ENCODE peak calls at places on chromosome 6, in nine cellular contexts. X, B, K, Y, F, R, I, N and A are unnamed samples.

GRCh38 chr6:129709451-129709908 is 497 bp downstream of the ARHGAP18 start:
- DNase-seq in X (no peak), B (no peak), K (no peak), Y (no peak), F (no peak), R (no peak), I (peak), N (no peak), A (no peak)

GRCh38 chr6:15184441-15184861 is 61.4 kb upstream of the JARID2 start:
- DNase-seq in X (no peak), B (no peak), K (no peak), Y (no peak), F (no peak), R (no peak), I (no peak), N (no peak), A (no peak)

GRCh38 chr6:26223213-26223612 is 136.0 kb downstream of the HFE start:
- DNase-seq in X (no peak), B (no peak), K (no peak), Y (no peak), F (no peak), R (no peak), I (no peak), N (no peak), A (no peak)

GRCh38 chr6:132300323-132300949 is 100.8 kb downstream of the MOXD1 start:
- DNase-seq in X (no peak), B (peak), K (peak), Y (peak), F (no peak), R (peak), I (peak), N (no peak), A (no peak)

GRCh38 chr6:36980876-36981619 is 4.9 kb downstream of the MTCH1 start:
- DNase-seq in X (no peak), B (no peak), K (no peak), Y (no peak), F (no peak), R (no peak), I (no peak), N (no peak), A (no peak)

GRCh38 chr6:15260099-15260821 is 14.4 kb downstream of the JARID2 start:
- DNase-seq in X (no peak), B (no peak), K (no peak), Y (no peak), F (no peak), R (no peak), I (no peak), N (no peak), A (no peak)

GRCh38 chr6:128158496-128158895 is 257.6 kb upstream of the THEMIS start:
- DNase-seq in X (no peak), B (no peak), K (no peak), Y (no peak), F (no peak), R (no peak), I (no peak), N (no peak), A (no peak)

GRCh38 chr6:85452441-85452881 is 2.6 kb downstream of the NT5E start:
- DNase-seq in X (no peak), B (no peak), K (no peak), Y (no peak), F (no peak), R (no peak), I (no peak), N (no peak), A (no peak)

GRCh38 chr6:15510121-15510520 is 152.7 kb downstream of the DTNBP1 start:
- DNase-seq in X (no peak), B (no peak), K (no peak), Y (no peak), F (no peak), R (no peak), I (no peak), N (no peak), A (no peak)

GRCh38 chr6:44451803-44452690 is 64.5 kb downstream of the CDC5L start:
- DNase-seq in X (no peak), B (no peak), K (no peak), Y (no peak), F (no peak), R (no peak), I (no peak), N (no peak), A (no peak)

GRCh38 chr6:31122803-31123706 is 2.8 kb upstream of the CDSN start:
- DNase-seq in X (no peak), B (peak), K (peak), Y (peak), F (no peak), R (no peak), I (peak), N (peak), A (peak)

GRCh38 chr6:151018035-151018434 is 152.5 kb downstream of the MTHFD1L start:
- DNase-seq in X (no peak), B (no peak), K (no peak), Y (no peak), F (no peak), R (no peak), I (no peak), N (no peak), A (no peak)

GRCh38 chr6:96760153-96760687 is 77.1 kb downstream of the GPR63 start:
- DNase-seq in X (no peak), B (no peak), K (peak), Y (no peak), F (no peak), R (no peak), I (no peak), N (no peak), A (no peak)

GRCh38 chr6:142058216-142058925 is 74.4 kb upstream of the GJE1 start:
- DNase-seq in X (no peak), B (no peak), K (no peak), Y (no peak), F (no peak), R (no peak), I (no peak), N (no peak), A (no peak)

GRCh38 chr6:110545081-110545872 is 68.9 kb upstream of the SLC22A16 start:
- DNase-seq in X (no peak), B (no peak), K (no peak), Y (no peak), F (no peak), R (no peak), I (no peak), N (no peak), A (no peak)

GRCh38 chr6:23654745-23655144 is 471.3 kb upstream of the NRSN1 start:
- DNase-seq in X (no peak), B (no peak), K (no peak), Y (peak), F (no peak), R (peak), I (no peak), N (no peak), A (no peak)

GRCh38 chr6:7529141-7529540 is 12.3 kb upstream of the DSP start:
- DNase-seq in X (no peak), B (no peak), K (no peak), Y (no peak), F (no peak), R (no peak), I (no peak), N (no peak), A (no peak)

GRCh38 chr6:5562277-5562676 is 301.0 kb downstream of the FARS2 start:
- DNase-seq in X (no peak), B (no peak), K (no peak), Y (no peak), F (no peak), R (no peak), I (no peak), N (no peak), A (no peak)

GRCh38 chr6:26122402-26122792 is 35.2 kb downstream of the HFE start:
- DNase-seq in X (no peak), B (no peak), K (no peak), Y (peak), F (peak), R (peak), I (no peak), N (no peak), A (no peak)

GRCh38 chr6:156851447-156851846 is 74.3 kb downstream of the ARID1B start:
- DNase-seq in X (no peak), B (no peak), K (no peak), Y (no peak), F (no peak), R (no peak), I (no peak), N (no peak), A (no peak)

GRCh38 chr6:21022343-21023107 is 488.3 kb downstream of the CDKAL1 start:
- DNase-seq in X (no peak), B (no peak), K (no peak), Y (peak), F (no peak), R (no peak), I (peak), N (peak), A (no peak)

GRCh38 chr6:143400258-143401059 is 50.0 kb downstream of the ADAT2 start:
- DNase-seq in X (no peak), B (no peak), K (no peak), Y (peak), F (no peak), R (peak), I (peak), N (peak), A (no peak)

GRCh38 chr6:41939091-41939847 is 2.3 kb downstream of the CCND3 start:
- DNase-seq in X (no peak), B (peak), K (no peak), Y (no peak), F (peak), R (peak), I (peak), N (peak), A (peak)

GRCh38 chr6:21971540-21971939 is 325.3 kb downstream of the PRL start:
- DNase-seq in X (no peak), B (peak), K (no peak), Y (no peak), F (no peak), R (no peak), I (no peak), N (no peak), A (no peak)

GRCh38 chr6:27428966-27429365 is 40.4 kb downstream of the ZNF391 start:
- DNase-seq in X (no peak), B (no peak), K (no peak), Y (no peak), F (no peak), R (no peak), I (no peak), N (no peak), A (no peak)

GRCh38 chr6:26307830-26308229 is 57.2 kb upstream of the BTN3A2 start:
- DNase-seq in X (no peak), B (no peak), K (no peak), Y (no peak), F (no peak), R (no peak), I (no peak), N (no peak), A (no peak)

GRCh38 chr6:79538481-79538971 is 1.3 kb upstream of the LCA5 start:
- DNase-seq in X (no peak), B (no peak), K (no peak), Y (no peak), F (no peak), R (no peak), I (no peak), N (no peak), A (no peak)

GRCh38 chr6:148565931-148566663 is 180.7 kb upstream of the UST start:
- DNase-seq in X (peak), B (no peak), K (no peak), Y (no peak), F (no peak), R (no peak), I (peak), N (peak), A (no peak)

GRCh38 chr6:77092971-77093370 is 370.3 kb downstream of the HTR1B start:
- DNase-seq in X (no peak), B (no peak), K (no peak), Y (no peak), F (no peak), R (no peak), I (no peak), N (no peak), A (no peak)

GRCh38 chr6:71466362-71466761 is 177.8 kb downstream of the OGFRL1 start:
- DNase-seq in X (no peak), B (no peak), K (no peak), Y (no peak), F (no peak), R (no peak), I (no peak), N (no peak), A (no peak)

GRCh38 chr6:82773061-82773717 is 292.5 kb downstream of the UBE3D start:
- DNase-seq in X (no peak), B (no peak), K (no peak), Y (no peak), F (no peak), R (no peak), I (no peak), N (no peak), A (no peak)

GRCh38 chr6:139325686-139326085 is 33.9 kb upstream of the TXLNB start:
- DNase-seq in X (no peak), B (no peak), K (no peak), Y (no peak), F (no peak), R (no peak), I (no peak), N (no peak), A (no peak)

GRCh38 chr6:139327038-139327437 is 35.2 kb upstream of the TXLNB start:
- DNase-seq in X (no peak), B (no peak), K (no peak), Y (no peak), F (no peak), R (no peak), I (no peak), N (no peak), A (no peak)

GRCh38 chr6:139325003-139325600 is 33.3 kb upstream of the TXLNB start:
- DNase-seq in X (no peak), B (no peak), K (no peak), Y (no peak), F (no peak), R (no peak), I (no peak), N (no peak), A (no peak)

GRCh38 chr6:139329224-139329623 is 37.4 kb upstream of the TXLNB start:
- DNase-seq in X (no peak), B (no peak), K (no peak), Y (no peak), F (no peak), R (no peak), I (no peak), N (no peak), A (no peak)

DNA sequence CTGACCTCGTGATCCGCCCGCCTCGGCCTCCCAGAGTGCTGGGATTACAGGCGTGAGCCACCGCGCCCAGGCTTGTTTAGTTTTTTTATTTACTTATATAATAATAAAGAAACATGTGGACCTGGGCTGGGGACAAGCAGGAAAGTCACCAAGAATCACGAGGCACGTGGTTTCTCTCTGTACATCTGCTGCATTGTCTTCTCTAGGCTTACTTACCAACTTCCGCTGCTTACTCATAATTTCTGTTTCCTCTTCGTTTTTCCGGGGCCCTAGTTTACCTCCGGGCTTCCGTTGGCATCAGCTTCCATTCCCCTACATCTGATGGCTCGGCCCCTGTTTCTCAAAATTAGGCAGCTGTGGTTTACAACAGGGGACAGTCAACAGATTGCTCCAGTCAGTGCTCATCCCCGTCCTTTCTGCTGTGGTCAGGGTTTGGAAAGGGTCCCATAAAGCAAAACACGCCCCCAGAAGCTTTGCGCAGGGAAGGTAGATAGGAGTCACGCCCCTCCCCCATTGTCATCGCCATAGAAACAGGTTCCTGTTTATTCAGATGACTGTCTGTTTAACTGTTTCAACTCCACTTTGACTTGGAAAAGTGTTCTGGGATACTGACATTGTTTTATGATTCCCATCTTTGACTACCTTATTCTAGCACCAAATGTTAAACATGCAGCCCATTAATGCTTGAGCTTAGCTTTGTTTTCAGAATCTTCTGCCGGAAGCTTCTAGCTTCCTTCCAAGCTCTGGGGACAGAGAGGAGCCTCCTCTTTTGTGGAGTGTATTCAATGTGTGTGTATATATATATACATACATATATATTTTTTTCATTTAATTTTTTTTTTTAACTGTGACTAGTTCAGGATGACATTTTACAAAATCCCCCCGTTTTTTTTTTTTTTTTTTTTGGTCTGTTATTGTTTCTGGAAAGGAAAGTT is 32.0 kb upstream of the TXLNB start:
- DNase-seq in X (peak), B (no peak), K (peak), Y (peak), F (peak), R (peak), I (peak), N (peak), A (peak)
- TF ChIP-seq POLR2AphosphoS5 in X (no peak), B (no peak), K (no peak), Y (no peak), F (no peak), R (peak), I (no peak), N (peak), A (peak)

GRCh38 chr6:112800916-112801315 is 453.8 kb downstream of the RFPL4B start:
- DNase-seq in X (no peak), B (no peak), K (no peak), Y (no peak), F (no peak), R (no peak), I (no peak), N (no peak), A (no peak)

GRCh38 chr6:112799889-112800288 is 452.8 kb downstream of the RFPL4B start:
- DNase-seq in X (no peak), B (no peak), K (no peak), Y (no peak), F (no peak), R (no peak), I (no peak), N (no peak), A (no peak)

GRCh38 chr6:112800439-112800838 is 453.3 kb downstream of the RFPL4B start:
- DNase-seq in X (no peak), B (no peak), K (no peak), Y (no peak), F (no peak), R (no peak), I (no peak), N (no peak), A (no peak)

GRCh38 chr6:112801681-112802080 is 454.6 kb downstream of the RFPL4B start:
- DNase-seq in X (no peak), B (no peak), K (no peak), Y (no peak), F (no peak), R (no peak), I (no peak), N (no peak), A (no peak)

GRCh38 chr6:112802154-112802553 is 455.0 kb downstream of the RFPL4B start:
- DNase-seq in X (no peak), B (no peak), K (no peak), Y (no peak), F (no peak), R (no peak), I (no peak), N (no peak), A (no peak)
- TF ChIP-seq EP300 in X (no peak), B (no peak), K (no peak), Y (no peak), F (no peak), R (no peak), I (no peak), N (no peak), A (no peak)

DNA sequence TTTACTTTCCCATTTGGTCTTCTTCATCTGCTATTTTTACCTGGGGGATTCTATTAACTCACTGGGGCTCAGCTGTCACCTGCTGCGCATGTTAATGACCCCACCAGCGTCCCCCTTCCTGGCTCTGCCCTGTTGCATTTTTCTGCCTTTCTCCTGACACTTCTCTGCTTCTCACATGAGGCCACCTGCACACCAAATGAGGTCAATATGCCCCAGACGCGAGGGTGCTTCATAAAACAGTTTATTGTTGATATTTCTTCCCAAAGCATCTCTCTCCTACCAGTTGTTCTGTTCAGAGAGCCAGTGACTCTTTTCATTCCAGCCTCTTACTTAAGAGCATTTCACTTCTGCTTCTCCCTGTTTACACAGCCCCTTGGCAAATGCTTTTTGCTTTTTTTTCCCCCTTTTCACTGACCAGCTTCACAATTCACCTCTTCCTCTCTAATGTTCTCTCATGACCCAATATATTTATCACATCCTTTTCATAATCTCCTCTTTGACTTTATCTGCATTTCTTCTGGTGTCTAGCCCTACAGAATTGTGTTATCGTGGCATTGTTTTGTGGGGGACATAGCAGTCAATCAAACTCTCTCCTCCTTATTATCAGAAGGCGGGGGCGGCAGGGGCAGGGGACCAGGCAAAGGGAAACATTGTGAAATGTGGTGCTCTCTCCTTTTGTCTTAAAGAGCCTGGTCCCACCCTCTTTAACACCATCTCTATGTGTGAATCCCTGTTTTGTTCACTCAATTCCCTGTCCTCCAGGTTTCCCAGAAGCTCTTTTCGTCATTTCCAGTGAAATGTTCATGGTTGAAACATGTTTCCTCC is 545.8 kb upstream of the CITED2 start:
- DNase-seq in X (no peak), B (no peak), K (no peak), Y (no peak), F (no peak), R (no peak), I (no peak), N (no peak), A (no peak)
- TF ChIP-seq POLR2AphosphoS5 in X (no peak), B (no peak), K (no peak), Y (no peak), F (no peak), R (no peak), I (no peak), N (no peak), A (no peak)

GRCh38 chr6:89310929-89311328 is 4.2 kb downstream of the GABRR2 start:
- DNase-seq in X (no peak), B (no peak), K (no peak), Y (no peak), F (no peak), R (no peak), I (no peak), N (no peak), A (no peak)

GRCh38 chr6:89314692-89315091 is 407 bp downstream of the GABRR2 start:
- DNase-seq in X (no peak), B (no peak), K (no peak), Y (no peak), F (no peak), R (no peak), I (no peak), N (no peak), A (no peak)

GRCh38 chr6:89311530-89311852 is 3.6 kb downstream of the GABRR2 start:
- DNase-seq in X (no peak), B (peak), K (no peak), Y (no peak), F (no peak), R (no peak), I (no peak), N (no peak), A (no peak)

GRCh38 chr6:89311853-89312531 is 3.1 kb downstream of the GABRR2 start:
- DNase-seq in X (no peak), B (no peak), K (no peak), Y (peak), F (peak), R (peak), I (peak), N (peak), A (peak)

DNA sequence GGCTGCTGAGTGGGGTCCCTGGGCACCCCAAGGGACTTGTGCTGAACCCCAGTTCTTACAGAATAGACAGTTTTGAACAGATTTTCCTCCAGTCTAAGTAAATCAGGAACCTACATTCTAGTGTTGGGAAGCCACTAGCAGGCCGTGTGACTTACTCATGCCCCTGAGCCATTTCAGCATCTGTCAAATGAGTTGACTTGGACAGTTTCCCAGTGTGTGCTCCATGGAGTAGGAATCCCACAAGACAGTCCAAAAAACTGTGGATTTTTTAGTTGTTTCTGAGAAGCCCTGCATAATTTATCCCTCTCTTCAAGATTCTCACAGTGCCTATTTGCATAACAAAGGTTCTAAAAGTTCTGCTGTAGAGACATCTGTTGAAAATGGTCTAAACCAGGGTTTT is 2.1 kb downstream of the GABRR2 start:
- DNase-seq in X (no peak), B (no peak), K (peak), Y (no peak), F (no peak), R (no peak), I (no peak), N (no peak), A (no peak)
- TF ChIP-seq EP300 in X (no peak), B (no peak), K (no peak), Y (no peak), F (no peak), R (no peak), I (no peak), N (no peak), A (no peak)